ENCODE peak calls at places on chromosomes 3 and 15, in four cellular contexts. T is CD4-positive, alpha-beta T cell; J is hepatocyte; B is brain microvascular endothelial cell. H is an unnamed sample.

GRCh38 chr15:38565287-38565670 is 665 bp upstream of the RASGRP1 start:
- DNase-seq in T (no peak), J (no peak), B (no peak), H (no peak)

GRCh38 chr3:127226946-127227842 is 34.3 kb downstream of the PRR23E start:
- DNase-seq in T (no peak), J (peak), B (no peak), H (no peak)

GRCh38 chr3:60421749-60422467 is 829.3 kb downstream of the FHIT start:
- DNase-seq in T (no peak), J (no peak), B (no peak), H (no peak)

GRCh38 chr3:48039487-48040190 is 23.4 kb upstream of the MAP4 start:
- DNase-seq in T (no peak), J (peak), B (peak), H (no peak)

GRCh38 chr3:153641321-153641720 is 479.3 kb downstream of the RAP2B start:
- DNase-seq in T (no peak), J (no peak), B (no peak), H (no peak)

GRCh38 chr15:60590935-60591490 is 112.1 kb upstream of the ICE2 start:
- DNase-seq in T (peak), J (peak), B (peak), H (peak)

GRCh38 chr15:90449206-90449735 is 61.2 kb downstream of the IQGAP1 start:
- DNase-seq in T (no peak), J (no peak), B (peak), H (no peak)

GRCh38 chr3:187025254-187025655 is 94.9 kb downstream of the ST6GAL1 start:
- DNase-seq in T (peak), J (no peak), B (no peak), H (no peak)

GRCh38 chr3:64380539-64380938 is 155.3 kb upstream of the PRICKLE2 start:
- DNase-seq in T (no peak), J (no peak), B (no peak), H (no peak)

GRCh38 chr3:143315766-143316165 is 196.2 kb downstream of the CHST2 start:
- DNase-seq in T (no peak), J (no peak), B (no peak), H (no peak)

GRCh38 chr15:31333820-31334219 is 7.2 kb downstream of the KLF13 start:
- DNase-seq in T (no peak), J (no peak), B (no peak), H (no peak)

GRCh38 chr3:106534206-106534605 is 665.4 kb upstream of the CBLB start:
- DNase-seq in T (peak), J (no peak), B (peak), H (no peak)

GRCh38 chr3:150970665-150971327 is 1.7 kb downstream of the CLRN1 start:
- DNase-seq in T (no peak), J (no peak), B (peak), H (peak)

GRCh38 chr3:45986303-45986982 is 9.2 kb downstream of the FYCO1 start:
- DNase-seq in T (no peak), J (peak), B (peak), H (peak)

GRCh38 chr3:107757140-107757539 is 234.4 kb downstream of the BBX start:
- DNase-seq in T (no peak), J (no peak), B (no peak), H (no peak)

GRCh38 chr3:112056451-112056929 is 22.0 kb downstream of the TMPRSS7 start:
- DNase-seq in T (no peak), J (no peak), B (peak), H (peak)

GRCh38 chr3:71728632-71729342 is 3.6 kb upstream of the EIF4E3 start:
- DNase-seq in T (no peak), J (no peak), B (no peak), H (no peak)

GRCh38 chr3:15875016-15875689 is 77.4 kb upstream of the ANKRD28 start:
- DNase-seq in T (no peak), J (peak), B (peak), H (peak)

GRCh38 chr3:179760944-179761343 is 108.1 kb downstream of the USP13 start:
- DNase-seq in T (no peak), J (peak), B (peak), H (peak)

GRCh38 chr3:164486150-164486549 is 592.1 kb downstream of the SI start:
- DNase-seq in T (no peak), J (no peak), B (no peak), H (no peak)

GRCh38 chr3:152051501-152052404 is 178.3 kb downstream of the SUCNR1 start:
- DNase-seq in T (no peak), J (no peak), B (peak), H (no peak)

GRCh38 chr15:100779331-100780207 is 100.1 kb upstream of the ALDH1A3 start:
- DNase-seq in T (no peak), J (no peak), B (no peak), H (no peak)

GRCh38 chr15:57015897-57016296 is 97.5 kb downstream of the TCF12 start:
- DNase-seq in T (no peak), J (peak), B (no peak), H (peak)

GRCh38 chr3:100107227-100107626 is 7.1 kb downstream of the FILIP1L start:
- DNase-seq in T (no peak), J (no peak), B (no peak), H (peak)

GRCh38 chr15:59376735-59377134 is 4.1 kb upstream of the MYO1E start:
- DNase-seq in T (no peak), J (no peak), B (no peak), H (no peak)

GRCh38 chr3:192130534-192131132 is 596.7 kb downstream of the FGF12 start:
- DNase-seq in T (no peak), J (peak), B (peak), H (peak)

GRCh38 chr3:53218136-53218535 is 37.7 kb downstream of the TKT start:
- DNase-seq in T (no peak), J (no peak), B (no peak), H (no peak)

GRCh38 chr15:100400996-100401395 is 59.2 kb upstream of the ADAMTS17 start:
- DNase-seq in T (no peak), J (no peak), B (no peak), H (no peak)

GRCh38 chr3:190497809-190498208 is 16.1 kb upstream of the IL1RAP start:
- DNase-seq in T (no peak), J (no peak), B (no peak), H (peak)

GRCh38 chr3:185677146-185677829 is 91.2 kb downstream of the SENP2 start:
- DNase-seq in T (no peak), J (peak), B (peak), H (peak)

GRCh38 chr3:153681057-153681456 is 440.1 kb upstream of the ARHGEF26 start:
- DNase-seq in T (no peak), J (no peak), B (no peak), H (no peak)

GRCh38 chr3:18512007-18512406 is 86.9 kb upstream of the SATB1 start:
- DNase-seq in T (no peak), J (no peak), B (no peak), H (no peak)

GRCh38 chr3:24867783-24868182 is 373.1 kb upstream of the THRB start:
- DNase-seq in T (no peak), J (no peak), B (no peak), H (no peak)

GRCh38 chr3:127817331-127817821 is 4.9 kb downstream of the MGLL start:
- DNase-seq in T (no peak), J (peak), B (peak), H (peak)

GRCh38 chr3:66469220-66469640 is 31.6 kb downstream of the LRIG1 start:
- DNase-seq in T (no peak), J (no peak), B (no peak), H (no peak)

GRCh38 chr3:50227390-50228183 is 8.4 kb upstream of the GNAI2 start:
- DNase-seq in T (peak), J (peak), B (peak), H (peak)

GRCh38 chr15:61151791-61152190 is 77.3 kb downstream of the RORA start:
- DNase-seq in T (no peak), J (no peak), B (no peak), H (no peak)

DNA sequence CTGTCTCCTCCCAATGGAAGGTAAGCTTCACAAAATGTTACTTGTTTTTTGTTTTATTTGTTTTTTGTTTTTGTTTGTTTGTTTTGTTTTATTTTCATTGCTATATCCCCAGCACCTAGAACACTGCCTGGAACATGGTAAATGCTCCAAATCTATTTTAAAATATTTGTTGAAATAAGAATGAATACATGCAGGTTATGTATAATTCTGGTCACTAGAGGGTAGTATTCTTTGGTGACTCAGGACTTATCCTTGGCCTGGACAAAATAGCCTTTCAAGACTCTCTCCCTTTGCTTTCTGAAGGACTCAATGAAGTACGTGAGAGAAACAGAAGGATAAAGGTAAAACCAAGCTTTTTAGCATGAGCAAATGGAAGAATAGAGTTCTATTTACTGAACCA is 46.9 kb upstream of the PPP2R3A start:
- DNase-seq in T (no peak), J (peak), B (no peak), H (peak)
- TF ChIP-seq CTCF in T (no peak), J (peak), B (peak), H (peak)

DNA sequence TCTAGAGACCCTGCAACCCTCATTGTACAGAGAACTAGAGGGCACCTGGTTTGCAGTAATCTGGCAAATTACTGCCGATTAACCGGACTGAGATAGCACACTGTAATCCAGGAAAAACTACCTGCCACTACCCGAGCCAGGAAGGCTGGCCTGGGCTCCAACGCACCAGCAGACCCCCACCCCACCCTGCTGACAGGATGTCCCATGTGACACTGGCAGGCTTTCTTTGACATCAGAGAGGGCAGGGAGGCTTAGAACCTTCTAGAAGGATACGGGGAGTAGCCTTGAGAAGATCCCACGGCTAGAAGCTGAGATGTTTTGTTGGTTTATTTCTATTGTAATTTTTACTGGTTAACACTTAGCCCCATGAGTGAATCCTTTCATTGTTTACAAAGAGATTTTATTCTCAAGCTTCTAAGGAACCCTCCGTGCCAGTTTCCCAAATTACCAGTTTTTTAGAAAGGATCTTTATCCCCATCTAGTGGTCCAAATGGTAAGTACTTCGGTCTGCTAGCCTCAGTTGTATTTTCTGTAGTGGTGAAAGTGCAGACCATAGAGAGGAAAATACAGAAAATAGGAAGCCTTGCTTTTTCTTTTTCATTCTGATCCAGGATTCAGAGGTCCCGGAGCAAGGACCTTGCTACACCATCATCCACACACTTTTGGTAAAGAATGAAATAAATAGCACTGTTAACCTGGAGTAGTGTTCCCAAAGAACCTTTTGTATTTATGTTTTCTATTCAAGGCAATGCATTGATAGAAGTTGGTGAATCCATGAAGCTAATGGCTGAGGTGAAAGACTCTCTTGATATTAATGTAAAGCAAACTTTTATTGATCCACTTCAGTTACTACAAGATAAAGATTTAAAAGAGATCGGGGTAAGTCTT is 81.9 kb upstream of the ADAMTSL3 start:
- DNase-seq in T (no peak), J (peak), B (no peak), H (peak)
- H3K27ac ChIP-seq in T (no peak), J (no peak), B (no peak), H (no peak)

GRCh38 chr15:78290222-78290621 is 9.2 kb downstream of the SKIC8 start:
- DNase-seq in T (no peak), J (no peak), B (no peak), H (no peak)

GRCh38 chr15:78280289-78281072 is 16.1 kb downstream of the DNAJA4 start:
- DNase-seq in T (no peak), J (no peak), B (no peak), H (no peak)

GRCh38 chr15:78282324-78282723 is 17.1 kb downstream of the SKIC8 start:
- DNase-seq in T (no peak), J (no peak), B (no peak), H (no peak)

GRCh38 chr15:78284758-78285157 is 14.7 kb downstream of the SKIC8 start:
- DNase-seq in T (no peak), J (no peak), B (no peak), H (no peak)
- TF ChIP-seq CTCF in T (no peak), J (peak), B (peak), H (no peak)

GRCh38 chr3:37024092-37024491 is 30.8 kb downstream of the MLH1 start:
- DNase-seq in T (no peak), J (no peak), B (no peak), H (no peak)
- H3K27ac ChIP-seq in T (no peak), J (no peak), B (no peak), H (no peak)

DNA sequence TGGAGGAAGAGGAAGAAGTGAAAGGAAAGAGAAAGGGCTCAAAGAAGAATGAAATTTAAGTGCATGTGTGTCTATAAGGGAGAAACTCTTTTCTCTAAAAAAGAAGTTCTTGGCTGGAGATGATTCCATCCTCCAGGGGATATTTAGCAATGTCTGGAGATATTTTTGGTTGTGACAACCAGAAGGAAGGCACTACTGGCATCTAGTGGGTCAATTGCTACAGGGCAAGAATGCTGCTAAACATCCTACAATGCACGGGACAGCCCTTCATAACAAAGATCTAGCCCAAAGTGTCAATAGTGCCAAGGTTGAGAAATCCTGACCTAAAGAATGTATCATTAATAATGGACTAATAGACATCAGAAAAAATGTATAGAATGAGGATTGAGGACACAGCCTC is 57.4 kb upstream of the ST3GAL6 start:
- DNase-seq in T (no peak), J (no peak), B (peak), H (no peak)
- TF ChIP-seq CTCF in T (no peak), J (no peak), B (peak), H (no peak)